ENCODE peak calls at places on chromosomes 12 and 14, in four cellular contexts. One of them, this sample, is unnamed.

GRCh38 chr12:96878704-96879103 is 28.4 kb upstream of the NEDD1 start:
- DNase-seq in IMR-90: peak; percentile 80
- DNase-seq in GM12878: no peak
- DNase-seq in H1: no peak
- DNase-seq in this sample: no peak

GRCh38 chr14:69263364-69263763 is 3.4 kb downstream of the GALNT16 start:
- DNase-seq in IMR-90: peak; percentile 93
- DNase-seq in GM12878: no peak
- DNase-seq in H1: no peak
- DNase-seq in this sample: no peak

GRCh38 chr12:64825143-64826011 is 930 bp downstream of the TBC1D30 start:
- DNase-seq in IMR-90: no peak
- DNase-seq in H1: no peak
- DNase-seq in GM12878: no peak
- DNase-seq in this sample: no peak

GRCh38 chr12:12008931-12009611 is 61.7 kb upstream of the BCL2L14 start:
- DNase-seq in IMR-90: peak; percentile 31
- DNase-seq in H1: peak; percentile 78
- DNase-seq in GM12878: peak; percentile 86
- DNase-seq in this sample: no peak

GRCh38 chr12:32698285-32698684 is 19.2 kb downstream of the DNM1L start:
- DNase-seq in H1: no peak
- DNase-seq in GM12878: no peak
- DNase-seq in IMR-90: no peak
- DNase-seq in this sample: no peak

GRCh38 chr12:122872815-122873361 is 23.0 kb downstream of the VPS37B start:
- DNase-seq in GM12878: no peak
- DNase-seq in H1: no peak
- DNase-seq in IMR-90: no peak
- DNase-seq in this sample: no peak

GRCh38 chr14:23831591-23831990 is 122.0 kb upstream of the DHRS4 start:
- DNase-seq in H1: no peak
- DNase-seq in IMR-90: no peak
- DNase-seq in GM12878: no peak
- DNase-seq in this sample: no peak

GRCh38 chr14:33343016-33343415 is 404.3 kb downstream of the NPAS3 start:
- DNase-seq in GM12878: no peak
- DNase-seq in IMR-90: no peak
- DNase-seq in H1: no peak
- DNase-seq in this sample: no peak

GRCh38 chr12:41140117-41140516 is 48.0 kb upstream of the PDZRN4 start:
- DNase-seq in GM12878: no peak
- DNase-seq in H1: no peak
- DNase-seq in IMR-90: no peak
- DNase-seq in this sample: no peak

GRCh38 chr12:64687816-64688599 is 71.2 kb downstream of the GNS start:
- DNase-seq in IMR-90: peak; percentile 58
- DNase-seq in GM12878: no peak
- DNase-seq in H1: no peak
- DNase-seq in this sample: no peak

GRCh38 chr14:95156153-95156764 is 1.1 kb downstream of the DICER1 start:
- DNase-seq in GM12878: no peak
- DNase-seq in IMR-90: peak; percentile 25
- DNase-seq in H1: no peak
- DNase-seq in this sample: peak; percentile 7

GRCh38 chr12:91988571-91988970 is 157.1 kb downstream of the BTG1 start:
- DNase-seq in IMR-90: no peak
- DNase-seq in H1: no peak
- DNase-seq in GM12878: no peak
- DNase-seq in this sample: no peak

GRCh38 chr12:52896190-52897100 is 8.4 kb downstream of the KRT8 start:
- DNase-seq in IMR-90: no peak
- DNase-seq in GM12878: no peak
- DNase-seq in H1: no peak
- DNase-seq in this sample: no peak

GRCh38 chr12:40469736-40470135 is 222.5 kb upstream of the CNTN1 start:
- DNase-seq in GM12878: no peak
- DNase-seq in IMR-90: no peak
- DNase-seq in H1: no peak
- DNase-seq in this sample: no peak

GRCh38 chr12:15534870-15535269 is 212.6 kb downstream of the PTPRO start:
- DNase-seq in IMR-90: peak; percentile 18
- DNase-seq in H1: no peak
- DNase-seq in GM12878: no peak
- DNase-seq in this sample: no peak

GRCh38 chr14:37650356-37651037 is 55.1 kb downstream of the TTC6 start:
- DNase-seq in GM12878: no peak
- DNase-seq in H1: no peak
- DNase-seq in IMR-90: peak; percentile 19
- DNase-seq in this sample: no peak

GRCh38 chr14:38129705-38130104 is 78.0 kb upstream of the SSTR1 start:
- DNase-seq in IMR-90: no peak
- DNase-seq in GM12878: no peak
- DNase-seq in H1: no peak
- DNase-seq in this sample: no peak

GRCh38 chr12:67482751-67483661 is 165.5 kb upstream of the DYRK2 start:
- DNase-seq in IMR-90: peak; percentile 56
- DNase-seq in GM12878: peak; percentile 66
- DNase-seq in H1: no peak
- DNase-seq in this sample: no peak

GRCh38 chr12:116818341-116818856 is 62.8 kb downstream of the HRK start:
- DNase-seq in IMR-90: peak; percentile 23
- DNase-seq in H1: no peak
- DNase-seq in GM12878: no peak
- DNase-seq in this sample: no peak

GRCh38 chr14:53509845-53510244 is 356.7 kb upstream of the DDHD1 start:
- DNase-seq in GM12878: no peak
- DNase-seq in H1: no peak
- DNase-seq in IMR-90: peak; percentile 70
- DNase-seq in this sample: no peak

GRCh38 chr14:55976219-55976618 is 142.0 kb upstream of the PELI2 start:
- DNase-seq in IMR-90: no peak
- DNase-seq in H1: no peak
- DNase-seq in GM12878: no peak
- DNase-seq in this sample: no peak

GRCh38 chr14:73943083-73943482 is 6.8 kb downstream of the FAM161B start:
- DNase-seq in H1: no peak
- DNase-seq in GM12878: no peak
- DNase-seq in IMR-90: peak; percentile 71
- DNase-seq in this sample: no peak

GRCh38 chr12:105502426-105502930 is 172.0 kb downstream of the C12orf75 start:
- DNase-seq in H1: no peak
- DNase-seq in GM12878: no peak
- DNase-seq in IMR-90: no peak
- DNase-seq in this sample: no peak

GRCh38 chr12:49794811-49795653 is 33.2 kb downstream of the NCKAP5L start:
- DNase-seq in IMR-90: no peak
- DNase-seq in H1: no peak
- DNase-seq in GM12878: no peak
- DNase-seq in this sample: peak; percentile 5

GRCh38 chr12:109473006-109473405 is 4.1 kb downstream of the KCTD10 start:
- DNase-seq in GM12878: no peak
- DNase-seq in IMR-90: no peak
- DNase-seq in H1: no peak
- DNase-seq in this sample: no peak

GRCh38 chr12:45671254-45671653 is 58.3 kb upstream of the ARID2 start:
- DNase-seq in IMR-90: peak; percentile 79
- DNase-seq in H1: no peak
- DNase-seq in GM12878: no peak
- DNase-seq in this sample: no peak

GRCh38 chr12:66196806-66197205 is 7.8 kb downstream of the IRAK3 start:
- DNase-seq in GM12878: peak; percentile 54
- DNase-seq in IMR-90: no peak
- DNase-seq in H1: no peak
- DNase-seq in this sample: no peak
- TF ChIP-seq CHD1 in GM12878: no peak
- TF ChIP-seq CHD1 in IMR-90: no peak
- TF ChIP-seq CHD1 in H1: no peak
- TF ChIP-seq CHD1 in this sample: no peak

DNA sequence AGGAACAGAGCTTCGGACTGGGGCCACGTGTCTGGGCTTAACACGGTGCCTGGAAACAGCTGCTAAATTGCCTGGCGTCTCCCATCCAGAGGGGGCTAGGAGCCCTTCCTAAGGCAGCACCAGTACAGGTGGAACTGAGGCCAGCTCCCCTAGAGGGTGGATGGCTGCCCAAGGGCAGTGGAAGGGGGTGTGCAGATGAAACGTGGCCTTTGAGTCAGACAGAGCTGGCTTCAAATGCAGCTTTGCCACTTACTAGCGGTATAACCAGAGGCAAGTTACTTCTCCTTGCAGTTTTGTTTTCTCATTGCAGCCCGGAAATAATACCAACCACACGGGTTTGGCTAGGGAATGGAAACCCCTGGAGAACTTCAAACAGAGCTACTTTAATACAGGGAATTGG is 59.3 kb upstream of the SLC24A4 start:
- DNase-seq in H1: no peak
- DNase-seq in GM12878: no peak
- DNase-seq in IMR-90: no peak
- DNase-seq in this sample: no peak
- TF ChIP-seq CHD1 in H1: no peak
- TF ChIP-seq CHD1 in GM12878: no peak
- TF ChIP-seq CHD1 in IMR-90: no peak
- TF ChIP-seq CHD1 in this sample: no peak

DNA sequence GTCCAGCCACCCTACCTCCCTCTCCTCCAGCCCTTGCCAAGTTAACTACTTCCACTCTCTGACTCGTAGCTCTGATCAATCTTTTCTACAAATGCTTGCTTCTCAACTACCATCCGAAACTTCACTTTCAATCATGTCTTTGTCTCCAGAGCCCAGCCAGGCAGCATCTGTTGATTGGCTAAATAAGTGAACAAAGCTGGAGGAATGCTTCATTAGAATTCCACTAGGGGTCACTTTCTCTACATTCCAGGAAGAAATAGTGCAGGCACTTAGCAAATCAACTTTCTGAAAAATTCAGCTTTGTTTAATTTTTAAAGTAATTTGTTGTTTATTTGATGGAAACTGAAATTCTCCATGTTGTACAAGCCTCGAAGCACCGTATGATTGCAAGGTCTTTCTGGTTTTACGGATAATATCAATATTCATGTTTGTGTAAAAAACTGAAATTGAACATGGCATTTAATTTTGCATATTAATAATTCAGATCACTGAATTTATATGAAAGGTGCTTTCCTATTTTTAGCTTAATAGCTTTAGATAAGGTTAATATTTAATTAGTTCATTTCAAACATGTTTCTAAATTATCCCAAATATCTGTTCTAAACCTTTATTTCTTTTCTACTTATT is 32.4 kb upstream of the HELB start:
- DNase-seq in H1: no peak
- DNase-seq in GM12878: peak; percentile 5
- DNase-seq in IMR-90: peak; percentile 62
- DNase-seq in this sample: no peak
- TF ChIP-seq CHD1 in H1: no peak
- TF ChIP-seq CHD1 in GM12878: no peak
- TF ChIP-seq CHD1 in IMR-90: no peak
- TF ChIP-seq CHD1 in this sample: no peak

GRCh38 chr12:57112492-57113294 is 1.5 kb upstream of the STAT6 start:
- DNase-seq in GM12878: no peak
- DNase-seq in IMR-90: no peak
- DNase-seq in H1: no peak
- DNase-seq in this sample: no peak
- TF ChIP-seq CHD1 in GM12878: no peak
- TF ChIP-seq CHD1 in IMR-90: no peak
- TF ChIP-seq CHD1 in H1: no peak
- TF ChIP-seq CHD1 in this sample: no peak

GRCh38 chr12:71607494-71608330 is 55.9 kb downstream of the ZFC3H1 start:
- DNase-seq in IMR-90: no peak
- DNase-seq in GM12878: no peak
- DNase-seq in H1: no peak
- DNase-seq in this sample: no peak

GRCh38 chr12:71610036-71610795 is 53.4 kb downstream of the ZFC3H1 start:
- DNase-seq in IMR-90: no peak
- DNase-seq in GM12878: no peak
- DNase-seq in H1: no peak
- DNase-seq in this sample: no peak

GRCh38 chr12:71602745-71603577 is 60.7 kb downstream of the ZFC3H1 start:
- DNase-seq in IMR-90: no peak
- DNase-seq in H1: no peak
- DNase-seq in GM12878: no peak
- DNase-seq in this sample: no peak

GRCh38 chr12:71599213-71599612 is 64.4 kb downstream of the ZFC3H1 start:
- DNase-seq in IMR-90: no peak
- DNase-seq in GM12878: no peak
- DNase-seq in H1: no peak
- DNase-seq in this sample: no peak

DNA sequence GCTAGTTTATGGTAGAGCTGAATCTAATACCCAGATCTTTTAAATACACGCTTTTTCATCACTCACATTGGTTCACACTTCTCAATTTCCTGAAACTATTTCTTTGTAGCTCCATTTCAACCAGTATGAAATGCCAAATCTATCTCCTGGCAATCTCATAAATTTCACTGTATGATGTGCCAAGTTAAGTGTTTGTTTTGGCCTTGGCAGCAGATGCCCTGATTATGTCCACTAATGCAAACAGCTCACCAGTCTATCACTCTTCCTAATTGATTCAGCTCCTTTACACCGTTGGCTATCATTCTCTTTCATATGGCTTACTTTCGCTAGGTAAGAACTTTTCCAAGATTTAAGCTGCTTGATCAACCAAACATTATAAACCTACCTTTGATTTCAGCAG is 58.6 kb downstream of the ZFC3H1 start:
- DNase-seq in GM12878: no peak
- DNase-seq in IMR-90: no peak
- DNase-seq in H1: no peak
- DNase-seq in this sample: no peak
- TF ChIP-seq CHD1 in GM12878: no peak
- TF ChIP-seq CHD1 in IMR-90: no peak
- TF ChIP-seq CHD1 in H1: no peak
- TF ChIP-seq CHD1 in this sample: no peak

GRCh38 chr14:26128931-26129674 is 468.7 kb downstream of the NOVA1 start:
- DNase-seq in H1: no peak
- DNase-seq in IMR-90: no peak
- DNase-seq in GM12878: no peak
- DNase-seq in this sample: no peak
- TF ChIP-seq CHD1 in H1: no peak
- TF ChIP-seq CHD1 in IMR-90: no peak
- TF ChIP-seq CHD1 in GM12878: no peak
- TF ChIP-seq CHD1 in this sample: no peak

GRCh38 chr12:6863033-6863432 is 4.3 kb upstream of the TPI1 start:
- DNase-seq in H1: no peak
- DNase-seq in IMR-90: no peak
- DNase-seq in GM12878: no peak
- DNase-seq in this sample: no peak
- TF ChIP-seq CHD1 in H1: no peak
- TF ChIP-seq CHD1 in IMR-90: no peak
- TF ChIP-seq CHD1 in GM12878: no peak
- TF ChIP-seq CHD1 in this sample: no peak

This sample was measured in K562.